ENCODE peak calls at places on chromosomes 3 and 15, in eight cellular contexts. L is PC-3, W is fibroblast of lung, R is SK-N-SH, Z is IMR-90, B is MM.1S, E is GM23248, N is trophoblast cell. X is an unnamed sample. For H3K4me1, the result is how much of the 10 kb centered on the place peaks cover.

GRCh38 chr3:53938645-53939044 is 47.0 kb upstream of the SELENOK start:
- DNase-seq in L (peak), W (peak), R (peak), Z (peak), B (peak), E (peak), N (peak), X (peak)

GRCh38 chr15:29972051-29972450 is 110.7 kb upstream of the GOLGA8J start:
- DNase-seq in L (no peak), W (no peak), R (no peak), Z (no peak), B (no peak), E (no peak), N (no peak), X (no peak)

GRCh38 chr15:86879250-86880229 is 799.9 kb downstream of the AGBL1 start:
- DNase-seq in L (peak), W (peak), R (no peak), Z (no peak), B (no peak), E (no peak), N (no peak), X (no peak)

GRCh38 chr3:159854500-159855124 is 134.0 kb upstream of the IL12A start:
- DNase-seq in L (peak), W (peak), R (no peak), Z (peak), B (no peak), E (peak), N (peak), X (no peak)

GRCh38 chr15:48680841-48681240 is 35.3 kb upstream of the FBN1 start:
- DNase-seq in L (peak), W (peak), R (no peak), Z (peak), B (no peak), E (peak), N (peak), X (no peak)

GRCh38 chr3:59436164-59436958 is 386.5 kb upstream of the CFAP20DC start:
- DNase-seq in L (no peak), W (no peak), R (no peak), Z (no peak), B (no peak), E (no peak), N (no peak), X (peak)

GRCh38 chr15:28944286-28944685 is 58.5 kb downstream of the APBA2 start:
- DNase-seq in L (no peak), W (no peak), R (no peak), Z (no peak), B (no peak), E (no peak), N (no peak), X (no peak)

GRCh38 chr3:17642474-17642873 is 100.0 kb downstream of the TBC1D5 start:
- DNase-seq in L (no peak), W (no peak), R (no peak), Z (no peak), B (no peak), E (no peak), N (no peak), X (no peak)

GRCh38 chr3:5448816-5449215 is 261.3 kb downstream of the EDEM1 start:
- DNase-seq in L (no peak), W (no peak), R (no peak), Z (no peak), B (no peak), E (no peak), N (no peak), X (no peak)

GRCh38 chr15:62644874-62645755 is 397.4 kb upstream of the TPM1 start:
- DNase-seq in L (no peak), W (peak), R (no peak), Z (peak), B (no peak), E (peak), N (peak), X (no peak)

GRCh38 chr3:186209810-186210752 is 101.2 kb upstream of the ETV5 start:
- DNase-seq in L (peak), W (peak), R (peak), Z (peak), B (no peak), E (peak), N (no peak), X (peak)

GRCh38 chr3:22007376-22007775 is 256.4 kb upstream of the ZNF385D start:
- DNase-seq in L (peak), W (no peak), R (no peak), Z (no peak), B (no peak), E (peak), N (peak), X (no peak)

GRCh38 chr15:88975891-88976290 is 62.7 kb upstream of the MFGE8 start:
- DNase-seq in L (no peak), W (peak), R (no peak), Z (no peak), B (no peak), E (peak), N (peak), X (no peak)

GRCh38 chr3:9903238-9903624 is 583 bp downstream of the IL17RE start:
- DNase-seq in L (peak), W (peak), R (no peak), Z (peak), B (no peak), E (peak), N (no peak), X (no peak)

GRCh38 chr3:63921741-63922482 is 9.7 kb upstream of the SCAANT1 start:
- DNase-seq in L (no peak), W (no peak), R (no peak), Z (no peak), B (no peak), E (no peak), N (peak), X (no peak)

GRCh38 chr3:79341961-79342360 is 425.8 kb downstream of the ROBO1 start:
- DNase-seq in L (no peak), W (no peak), R (no peak), Z (no peak), B (no peak), E (no peak), N (no peak), X (no peak)

GRCh38 chr15:25052191-25052999 is 97.6 kb downstream of the SNRPN start:
- DNase-seq in L (no peak), W (no peak), R (no peak), Z (no peak), B (no peak), E (no peak), N (no peak), X (no peak)

GRCh38 chr3:29347412-29347811 is 66.5 kb downstream of the RBMS3 start:
- DNase-seq in L (no peak), W (no peak), R (no peak), Z (no peak), B (no peak), E (no peak), N (no peak), X (no peak)

DNA sequence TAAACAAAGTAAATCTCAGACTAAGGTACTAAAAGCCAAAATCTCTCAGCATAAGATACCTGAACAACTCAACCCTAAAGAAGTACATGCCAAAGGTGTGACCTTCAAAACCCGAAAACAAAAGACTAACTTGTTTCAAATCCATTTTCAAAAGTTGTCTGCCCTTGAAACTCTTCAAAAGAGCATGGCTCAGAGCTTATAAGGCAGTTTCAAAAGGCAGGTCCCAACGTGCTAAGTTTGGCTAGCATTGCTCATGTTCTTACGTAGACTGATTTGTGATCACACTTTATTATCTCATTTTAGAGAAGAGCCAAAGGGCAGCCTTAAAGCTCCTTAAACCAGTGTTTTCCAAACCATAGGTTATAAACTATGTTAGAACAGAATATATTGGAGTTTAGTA is 112.2 kb downstream of the FEZF2 start:
- DNase-seq in L (no peak), W (no peak), R (no peak), Z (no peak), B (peak), E (no peak), N (no peak), X (no peak)
- H3K4me1 ChIP-seq in L (under half), W (under half), R (under half), Z (under half), B (under half), E (under half), N (under half), X (under half)

GRCh38 chr3:102159810-102160451 is 274.9 kb upstream of the ZPLD1 start:
- DNase-seq in L (no peak), W (no peak), R (no peak), Z (no peak), B (peak), E (no peak), N (no peak), X (no peak)

GRCh38 chr3:102162251-102162650 is 272.6 kb upstream of the ZPLD1 start:
- DNase-seq in L (no peak), W (no peak), R (no peak), Z (no peak), B (no peak), E (no peak), N (no peak), X (no peak)

GRCh38 chr3:102163039-102163817 is 271.6 kb upstream of the ZPLD1 start:
- DNase-seq in L (peak), W (peak), R (peak), Z (peak), B (no peak), E (peak), N (peak), X (no peak)

GRCh38 chr3:102163818-102164154 is 271.0 kb upstream of the ZPLD1 start:
- DNase-seq in L (no peak), W (no peak), R (no peak), Z (no peak), B (no peak), E (no peak), N (no peak), X (no peak)

DNA sequence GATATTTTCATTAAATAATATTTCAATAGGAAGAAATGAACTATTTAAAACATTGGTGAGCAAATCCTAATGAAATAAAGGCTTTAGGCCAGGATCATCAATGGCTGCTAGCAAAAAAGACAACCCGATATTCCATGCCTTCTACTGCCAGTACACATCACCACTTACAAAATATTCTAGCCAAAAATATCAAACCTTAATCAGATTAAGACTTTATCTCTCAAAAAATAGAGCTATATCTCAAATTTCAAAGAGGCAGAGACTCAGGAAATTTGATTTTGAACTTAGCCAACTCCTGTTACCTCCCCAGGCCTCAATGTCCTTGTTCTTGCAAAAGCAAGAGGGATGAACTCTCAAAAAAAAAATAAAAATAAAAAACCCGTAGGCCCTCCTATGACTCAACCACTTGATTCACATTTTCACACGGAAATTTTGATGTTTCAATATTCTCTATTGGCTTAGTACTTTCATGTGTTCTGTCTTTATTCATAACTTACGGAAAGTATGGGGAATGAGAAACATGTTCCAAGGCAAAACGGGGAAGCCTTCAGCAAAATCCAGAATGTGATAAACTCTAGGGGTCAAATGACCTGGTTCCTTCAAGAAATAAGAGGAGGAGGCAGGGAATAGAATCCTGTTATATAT is 273.3 kb upstream of the ZPLD1 start:
- DNase-seq in L (no peak), W (no peak), R (no peak), Z (no peak), B (no peak), E (peak), N (peak), X (no peak)
- H3K9ac ChIP-seq in L (peak), W (no peak), R (no peak), Z (no peak), B (no peak), E (no peak), N (no peak), X (no peak)

GRCh38 chr3:49747792-49748480 is 24.2 kb upstream of the GMPPB start:
- DNase-seq in L (peak), W (peak), R (no peak), Z (peak), B (no peak), E (peak), N (peak), X (no peak)
- H3K4me3 ChIP-seq in L (no peak), W (no peak), R (no peak), Z (no peak), B (no peak), E (no peak), N (no peak), X (no peak)

GRCh38 chr3:120475722-120476385 is 25.1 kb upstream of the FSTL1 start:
- DNase-seq in L (no peak), W (peak), R (no peak), Z (peak), B (no peak), E (no peak), N (peak), X (no peak)

GRCh38 chr3:120473896-120474675 is 23.3 kb upstream of the FSTL1 start:
- DNase-seq in L (no peak), W (peak), R (no peak), Z (no peak), B (no peak), E (no peak), N (peak), X (no peak)

GRCh38 chr3:120471643-120472042 is 20.9 kb upstream of the FSTL1 start:
- DNase-seq in L (peak), W (peak), R (no peak), Z (peak), B (no peak), E (peak), N (peak), X (no peak)

GRCh38 chr3:120472121-120472844 is 21.5 kb upstream of the FSTL1 start:
- DNase-seq in L (no peak), W (peak), R (no peak), Z (no peak), B (no peak), E (no peak), N (peak), X (no peak)

GRCh38 chr3:120473389-120473788 is 22.6 kb upstream of the FSTL1 start:
- DNase-seq in L (no peak), W (peak), R (no peak), Z (no peak), B (no peak), E (no peak), N (peak), X (no peak)
- H3K4me1 ChIP-seq in L (under half), W (under half), R (under half), Z (under half), B (under half), E (half or more), N (under half), X (under half)

DNA sequence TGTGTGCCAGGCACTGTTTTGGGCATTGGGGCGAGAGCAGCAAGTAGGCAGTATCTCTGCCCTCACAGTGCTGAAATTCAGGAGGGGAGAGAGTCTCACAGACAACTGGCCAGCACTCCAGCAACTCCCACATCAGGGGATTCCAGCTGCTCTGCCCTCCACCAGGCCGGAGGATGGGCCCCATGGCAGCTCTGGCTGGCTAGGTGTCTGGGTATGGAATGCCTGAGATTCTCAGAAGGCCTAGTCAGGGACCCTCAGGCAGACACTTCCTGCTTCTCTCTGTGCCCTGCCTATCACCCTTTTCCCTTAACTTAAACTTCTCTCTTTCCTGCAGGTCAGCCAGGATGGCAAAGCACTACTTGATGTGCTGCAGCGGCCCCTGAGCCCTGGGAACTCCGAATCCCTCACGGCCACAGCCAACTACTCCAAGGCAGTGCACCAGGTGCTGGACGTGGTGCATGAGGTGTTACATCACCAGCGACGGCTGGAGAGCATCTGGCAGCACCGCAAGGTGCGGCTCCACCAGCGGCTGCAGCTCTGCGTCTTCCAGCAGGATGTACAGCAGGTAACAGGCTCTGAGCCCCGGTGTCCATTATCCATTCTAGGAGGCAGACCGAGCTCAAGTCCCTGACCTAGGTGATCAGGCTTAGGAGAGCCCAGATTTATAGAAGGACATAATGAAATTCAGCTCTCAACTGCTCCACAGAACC is 342.2 kb upstream of the ROPN1 start:
- DNase-seq in L (no peak), W (no peak), R (no peak), Z (no peak), B (no peak), E (no peak), N (peak), X (no peak)
- H3K9ac ChIP-seq in L (no peak), W (no peak), R (no peak), Z (no peak), B (no peak), E (no peak), N (no peak), X (no peak)

GRCh38 chr15:40762919-40763800 is 708 bp upstream of the GCHFR start:
- DNase-seq in L (peak), W (peak), R (peak), Z (peak), B (no peak), E (peak), N (peak), X (peak)

GRCh38 chr15:40766906-40767837 is 2.6 kb upstream of the C15orf62 start:
- DNase-seq in L (peak), W (peak), R (peak), Z (peak), B (no peak), E (peak), N (no peak), X (no peak)

GRCh38 chr15:40763801-40764765 is at the start of gene GCHFR:
- DNase-seq in L (peak), W (peak), R (peak), Z (peak), B (peak), E (peak), N (peak), X (peak)

GRCh38 chr15:40766194-40766830 is 2.4 kb downstream of the GCHFR start:
- DNase-seq in L (no peak), W (no peak), R (peak), Z (peak), B (no peak), E (peak), N (no peak), X (no peak)

DNA sequence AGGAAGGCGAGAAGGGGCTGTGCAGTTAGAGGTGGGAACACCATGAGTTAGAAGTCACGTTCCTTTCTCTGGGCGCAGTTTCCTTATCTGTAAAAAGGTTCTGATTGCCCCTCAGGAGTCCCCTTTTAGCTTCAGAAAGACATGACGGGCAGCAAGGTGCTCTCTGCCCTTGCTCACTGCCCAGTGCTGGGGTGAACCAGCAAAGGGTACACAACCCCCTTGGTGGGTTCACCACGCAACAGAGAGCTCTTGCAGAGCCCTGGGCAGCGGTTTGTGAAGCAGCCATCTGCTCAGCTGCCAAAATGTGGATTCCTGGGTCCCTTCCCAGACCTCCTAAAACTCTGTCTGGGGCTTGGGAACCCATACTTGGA is 883 bp downstream of the GCHFR start:
- DNase-seq in L (no peak), W (no peak), R (no peak), Z (no peak), B (no peak), E (peak), N (no peak), X (no peak)
- H3K4me3 ChIP-seq in L (peak), W (peak), R (no peak), Z (peak), B (peak), E (peak), N (no peak), X (peak)

X was measured in colonic mucosa.